ENCODE peak calls at places on chromosomes 6 and 20, in six cellular contexts. Z is NCI-H2029 treated with DMSO at 0.1 percent for 48 hours, K is colonic mucosa, E is fibroblast of mammary gland, C is Right ventricle myocardium inferior, G is fibroblast of lung. U is an unnamed sample.

GRCh38 chr20:9583151-9583550 is 68.8 kb downstream of the LAMP5 start:
- DNase-seq in C (no peak), K (no peak), Z (no peak), G (no peak), E (no peak), U (no peak)

GRCh38 chr6:5665173-5665572 is 341.6 kb downstream of the NRN1 start:
- DNase-seq in K (no peak), Z (no peak), C (no peak), G (no peak), E (no peak), U (no peak)

GRCh38 chr20:7094438-7094997 is 327.0 kb downstream of the BMP2 start:
- DNase-seq in E (peak; percentile 19), G (peak; percentile 10), Z (peak; percentile 70), C (no peak), K (peak; percentile 52), U (peak; percentile 78)

GRCh38 chr20:63292904-63293303 is at the start of gene COL20A1:
- DNase-seq in Z (no peak), C (no peak), G (no peak), K (no peak), E (no peak), U (no peak)

GRCh38 chr6:6865601-6866000 is 242.2 kb upstream of the RREB1 start:
- DNase-seq in G (no peak), K (no peak), C (no peak), Z (no peak), E (no peak), U (no peak)

GRCh38 chr20:14775778-14776177 is 438.4 kb upstream of the FLRT3 start:
- DNase-seq in E (peak; percentile 80), Z (no peak), C (no peak), K (no peak), G (peak; percentile 55), U (no peak)

GRCh38 chr6:88168362-88168761 is 2.2 kb upstream of the CNR1 start:
- DNase-seq in C (no peak), G (no peak), E (no peak), Z (no peak), K (no peak), U (no peak)

GRCh38 chr6:68313911-68314310 is 321.2 kb upstream of the ADGRB3 start:
- DNase-seq in Z (no peak), K (no peak), C (no peak), G (peak; percentile 18), E (peak; percentile 15), U (peak; percentile 5)

GRCh38 chr20:45968801-45969711 is 2.9 kb downstream of the ZNF335 start:
- DNase-seq in C (no peak), E (peak; percentile 82), K (no peak), G (peak; percentile 72), Z (no peak), U (no peak)

GRCh38 chr20:60242836-60243520 is 284.8 kb downstream of the CDH26 start:
- DNase-seq in C (no peak), E (peak; percentile 40), G (peak; percentile 53), Z (no peak), K (no peak), U (no peak)

GRCh38 chr6:16256781-16257180 is 18.4 kb downstream of the GMPR start:
- DNase-seq in E (no peak), G (no peak), C (no peak), K (no peak), Z (peak; percentile 88), U (no peak)

GRCh38 chr6:43083041-43083669 is 7.0 kb downstream of the PTK7 start:
- DNase-seq in C (no peak), Z (no peak), K (no peak), E (no peak), G (no peak), U (no peak)

GRCh38 chr6:166411721-166412151 is 29.0 kb upstream of the MPC1 start:
- DNase-seq in E (no peak), K (no peak), Z (no peak), G (no peak), C (no peak), U (no peak)

GRCh38 chr6:75437451-75438185 is 56.0 kb downstream of the FILIP1 start:
- DNase-seq in C (no peak), Z (no peak), G (peak; percentile 86), K (no peak), E (peak; percentile 86), U (no peak)

GRCh38 chr6:73579389-73579788 is 58.6 kb upstream of the EEF1A1 start:
- DNase-seq in Z (no peak), C (no peak), G (no peak), K (no peak), E (no peak), U (no peak)

GRCh38 chr20:44938637-44939036 is 21.6 kb downstream of the TOMM34 start:
- DNase-seq in Z (no peak), C (no peak), K (no peak), G (no peak), E (peak; percentile 6), U (no peak)

GRCh38 chr6:35552285-35552917 is 39.7 kb upstream of the TULP1 start:
- DNase-seq in C (no peak), Z (no peak), K (peak; percentile 57), G (no peak), E (peak; percentile 56), U (no peak)

GRCh38 chr20:23515250-23515939 is 24.5 kb downstream of the CST8 start:
- DNase-seq in Z (no peak), K (no peak), C (no peak), E (no peak), G (no peak), U (no peak)

GRCh38 chr6:33091957-33092356 is 16.2 kb downstream of the HLA-DPB1 start:
- DNase-seq in Z (no peak), E (no peak), G (no peak), K (peak; percentile 34), C (peak; percentile 70), U (no peak)

GRCh38 chr6:84065718-84066290 is 32.2 kb downstream of the MRAP2 start:
- DNase-seq in K (no peak), C (no peak), Z (no peak), G (peak; percentile 77), E (peak; percentile 68), U (peak; percentile 6)

GRCh38 chr6:83371428-83371827 is 59.4 kb downstream of the ME1 start:
- DNase-seq in K (no peak), G (peak; percentile 73), C (no peak), Z (no peak), E (peak; percentile 44), U (no peak)

GRCh38 chr6:112620832-112621569 is 273.9 kb downstream of the RFPL4B start:
- DNase-seq in Z (no peak), G (peak; percentile 78), C (no peak), K (no peak), E (peak; percentile 48), U (no peak)

GRCh38 chr6:15608406-15608805 is 54.4 kb downstream of the DTNBP1 start:
- DNase-seq in E (peak; percentile 91), Z (no peak), C (no peak), K (no peak), G (peak; percentile 74), U (no peak)